ENCODE peak calls at places on chromosomes 5 and 9, in nine cellular contexts. One of them, this sample, is unnamed.
A peak's percentile ranks its signal among the peaks of the same experiment; 100 is the strongest.

GRCh38 chr5:132557425-132557805 is 638 bp downstream of the RAD50 start:
- DNase-seq in ACHN: peak; percentile 28
- DNase-seq in stimulated activated CD4-positive, alpha-beta T cell treated with anti-CD3 and anti-CD28 coated beads, Interleukin-12 subunit alpha, Interleukin-12 subunit beta, amount 100 ng/mL, for 48 hours: no peak
- DNase-seq in progenitor cell of endocrine pancreas: no peak
- DNase-seq in LHCN-M2: peak; percentile 17
- DNase-seq in AG09319: no peak
- DNase-seq in kidney epithelial cell: no peak
- DNase-seq in iris pigment epithelial cell: peak; percentile 33
- DNase-seq in stimulated activated CD8-positive, alpha-beta memory T cell treated with anti-CD3 and anti-CD28 coated beads, Interleukin-15, amount 100 ng/mL, for 1 hour: no peak
- DNase-seq in this sample: no peak

GRCh38 chr9:33473216-33473615 is 508 bp downstream of the NOL6 start:
- DNase-seq in ACHN: no peak
- DNase-seq in stimulated activated CD4-positive, alpha-beta T cell treated with anti-CD3 and anti-CD28 coated beads, Interleukin-12 subunit alpha, Interleukin-12 subunit beta, amount 100 ng/mL, for 48 hours: no peak
- DNase-seq in progenitor cell of endocrine pancreas: no peak
- DNase-seq in LHCN-M2: no peak
- DNase-seq in AG09319: no peak
- DNase-seq in kidney epithelial cell: no peak
- DNase-seq in iris pigment epithelial cell: no peak
- DNase-seq in stimulated activated CD8-positive, alpha-beta memory T cell treated with anti-CD3 and anti-CD28 coated beads, Interleukin-15, amount 100 ng/mL, for 1 hour: no peak
- DNase-seq in this sample: no peak

GRCh38 chr5:149434162-149435014 is 55.3 kb upstream of the IL17B start:
- DNase-seq in ACHN: peak; percentile 43
- DNase-seq in stimulated activated CD4-positive, alpha-beta T cell treated with anti-CD3 and anti-CD28 coated beads, Interleukin-12 subunit alpha, Interleukin-12 subunit beta, amount 100 ng/mL, for 48 hours: peak; percentile 16
- DNase-seq in progenitor cell of endocrine pancreas: peak; percentile 45
- DNase-seq in LHCN-M2: peak; percentile 42
- DNase-seq in AG09319: no peak
- DNase-seq in kidney epithelial cell: no peak
- DNase-seq in iris pigment epithelial cell: peak; percentile 60
- DNase-seq in stimulated activated CD8-positive, alpha-beta memory T cell treated with anti-CD3 and anti-CD28 coated beads, Interleukin-15, amount 100 ng/mL, for 1 hour: peak; percentile 16
- DNase-seq in this sample: no peak

GRCh38 chr5:142514196-142514595 is 171.7 kb downstream of the FGF1 start:
- DNase-seq in ACHN: no peak
- DNase-seq in stimulated activated CD4-positive, alpha-beta T cell treated with anti-CD3 and anti-CD28 coated beads, Interleukin-12 subunit alpha, Interleukin-12 subunit beta, amount 100 ng/mL, for 48 hours: no peak
- DNase-seq in progenitor cell of endocrine pancreas: no peak
- DNase-seq in LHCN-M2: no peak
- DNase-seq in AG09319: no peak
- DNase-seq in kidney epithelial cell: no peak
- DNase-seq in iris pigment epithelial cell: no peak
- DNase-seq in stimulated activated CD8-positive, alpha-beta memory T cell treated with anti-CD3 and anti-CD28 coated beads, Interleukin-15, amount 100 ng/mL, for 1 hour: no peak
- DNase-seq in this sample: no peak

GRCh38 chr5:166251786-166252185 is 2039.7 kb upstream of the WWC1 start:
- DNase-seq in ACHN: no peak
- DNase-seq in stimulated activated CD4-positive, alpha-beta T cell treated with anti-CD3 and anti-CD28 coated beads, Interleukin-12 subunit alpha, Interleukin-12 subunit beta, amount 100 ng/mL, for 48 hours: no peak
- DNase-seq in progenitor cell of endocrine pancreas: no peak
- DNase-seq in LHCN-M2: no peak
- DNase-seq in AG09319: no peak
- DNase-seq in kidney epithelial cell: no peak
- DNase-seq in iris pigment epithelial cell: no peak
- DNase-seq in stimulated activated CD8-positive, alpha-beta memory T cell treated with anti-CD3 and anti-CD28 coated beads, Interleukin-15, amount 100 ng/mL, for 1 hour: no peak
- DNase-seq in this sample: no peak

GRCh38 chr5:60086583-60086982 is 193.1 kb upstream of the PDE4D start:
- DNase-seq in ACHN: no peak
- DNase-seq in stimulated activated CD4-positive, alpha-beta T cell treated with anti-CD3 and anti-CD28 coated beads, Interleukin-12 subunit alpha, Interleukin-12 subunit beta, amount 100 ng/mL, for 48 hours: no peak
- DNase-seq in progenitor cell of endocrine pancreas: no peak
- DNase-seq in LHCN-M2: no peak
- DNase-seq in AG09319: no peak
- DNase-seq in kidney epithelial cell: no peak
- DNase-seq in iris pigment epithelial cell: no peak
- DNase-seq in stimulated activated CD8-positive, alpha-beta memory T cell treated with anti-CD3 and anti-CD28 coated beads, Interleukin-15, amount 100 ng/mL, for 1 hour: no peak
- DNase-seq in this sample: no peak

GRCh38 chr5:60633336-60633735 is 66.6 kb downstream of the DEPDC1B start:
- DNase-seq in ACHN: no peak
- DNase-seq in stimulated activated CD4-positive, alpha-beta T cell treated with anti-CD3 and anti-CD28 coated beads, Interleukin-12 subunit alpha, Interleukin-12 subunit beta, amount 100 ng/mL, for 48 hours: no peak
- DNase-seq in progenitor cell of endocrine pancreas: no peak
- DNase-seq in LHCN-M2: peak; percentile 17
- DNase-seq in AG09319: no peak
- DNase-seq in kidney epithelial cell: no peak
- DNase-seq in iris pigment epithelial cell: peak; percentile 89
- DNase-seq in stimulated activated CD8-positive, alpha-beta memory T cell treated with anti-CD3 and anti-CD28 coated beads, Interleukin-15, amount 100 ng/mL, for 1 hour: no peak
- DNase-seq in this sample: no peak

GRCh38 chr5:149450199-149450598 is 71.1 kb upstream of the IL17B start:
- DNase-seq in ACHN: no peak
- DNase-seq in stimulated activated CD4-positive, alpha-beta T cell treated with anti-CD3 and anti-CD28 coated beads, Interleukin-12 subunit alpha, Interleukin-12 subunit beta, amount 100 ng/mL, for 48 hours: no peak
- DNase-seq in progenitor cell of endocrine pancreas: no peak
- DNase-seq in LHCN-M2: peak; percentile 40
- DNase-seq in AG09319: no peak
- DNase-seq in kidney epithelial cell: no peak
- DNase-seq in iris pigment epithelial cell: peak; percentile 84
- DNase-seq in stimulated activated CD8-positive, alpha-beta memory T cell treated with anti-CD3 and anti-CD28 coated beads, Interleukin-15, amount 100 ng/mL, for 1 hour: no peak
- DNase-seq in this sample: no peak

GRCh38 chr9:108850293-108850897 is 5.4 kb downstream of the ACTL7B start:
- DNase-seq in ACHN: peak; percentile 28
- DNase-seq in stimulated activated CD4-positive, alpha-beta T cell treated with anti-CD3 and anti-CD28 coated beads, Interleukin-12 subunit alpha, Interleukin-12 subunit beta, amount 100 ng/mL, for 48 hours: no peak
- DNase-seq in progenitor cell of endocrine pancreas: no peak
- DNase-seq in LHCN-M2: peak; percentile 31
- DNase-seq in AG09319: no peak
- DNase-seq in kidney epithelial cell: no peak
- DNase-seq in iris pigment epithelial cell: peak; percentile 58
- DNase-seq in stimulated activated CD8-positive, alpha-beta memory T cell treated with anti-CD3 and anti-CD28 coated beads, Interleukin-15, amount 100 ng/mL, for 1 hour: no peak
- DNase-seq in this sample: no peak

GRCh38 chr5:123511290-123511647 is 708 bp upstream of the CSNK1G3 start:
- DNase-seq in ACHN: peak; percentile 64
- DNase-seq in stimulated activated CD4-positive, alpha-beta T cell treated with anti-CD3 and anti-CD28 coated beads, Interleukin-12 subunit alpha, Interleukin-12 subunit beta, amount 100 ng/mL, for 48 hours: no peak
- DNase-seq in progenitor cell of endocrine pancreas: no peak
- DNase-seq in LHCN-M2: peak; percentile 55
- DNase-seq in AG09319: no peak
- DNase-seq in kidney epithelial cell: peak; percentile 25
- DNase-seq in iris pigment epithelial cell: peak; percentile 82
- DNase-seq in stimulated activated CD8-positive, alpha-beta memory T cell treated with anti-CD3 and anti-CD28 coated beads, Interleukin-15, amount 100 ng/mL, for 1 hour: no peak
- DNase-seq in this sample: no peak

GRCh38 chr9:131033269-131034224 is 24.6 kb downstream of the LAMC3 start:
- DNase-seq in ACHN: no peak
- DNase-seq in stimulated activated CD4-positive, alpha-beta T cell treated with anti-CD3 and anti-CD28 coated beads, Interleukin-12 subunit alpha, Interleukin-12 subunit beta, amount 100 ng/mL, for 48 hours: no peak
- DNase-seq in progenitor cell of endocrine pancreas: no peak
- DNase-seq in LHCN-M2: no peak
- DNase-seq in AG09319: no peak
- DNase-seq in kidney epithelial cell: no peak
- DNase-seq in iris pigment epithelial cell: no peak
- DNase-seq in stimulated activated CD8-positive, alpha-beta memory T cell treated with anti-CD3 and anti-CD28 coated beads, Interleukin-15, amount 100 ng/mL, for 1 hour: no peak
- DNase-seq in this sample: no peak

GRCh38 chr9:73143606-73144328 is 7.9 kb upstream of the ANXA1 start:
- DNase-seq in ACHN: peak; percentile 81
- DNase-seq in stimulated activated CD4-positive, alpha-beta T cell treated with anti-CD3 and anti-CD28 coated beads, Interleukin-12 subunit alpha, Interleukin-12 subunit beta, amount 100 ng/mL, for 48 hours: no peak
- DNase-seq in progenitor cell of endocrine pancreas: no peak
- DNase-seq in LHCN-M2: peak; percentile 82
- DNase-seq in AG09319: no peak
- DNase-seq in kidney epithelial cell: peak; percentile 69
- DNase-seq in iris pigment epithelial cell: peak; percentile 92
- DNase-seq in stimulated activated CD8-positive, alpha-beta memory T cell treated with anti-CD3 and anti-CD28 coated beads, Interleukin-15, amount 100 ng/mL, for 1 hour: no peak
- DNase-seq in this sample: no peak

GRCh38 chr9:112884086-112884485 is 6.6 kb downstream of the SLC46A2 start:
- DNase-seq in ACHN: peak; percentile 13
- DNase-seq in stimulated activated CD4-positive, alpha-beta T cell treated with anti-CD3 and anti-CD28 coated beads, Interleukin-12 subunit alpha, Interleukin-12 subunit beta, amount 100 ng/mL, for 48 hours: no peak
- DNase-seq in progenitor cell of endocrine pancreas: no peak
- DNase-seq in LHCN-M2: peak; percentile 57
- DNase-seq in AG09319: no peak
- DNase-seq in kidney epithelial cell: no peak
- DNase-seq in iris pigment epithelial cell: peak; percentile 50
- DNase-seq in stimulated activated CD8-positive, alpha-beta memory T cell treated with anti-CD3 and anti-CD28 coated beads, Interleukin-15, amount 100 ng/mL, for 1 hour: no peak
- DNase-seq in this sample: no peak

GRCh38 chr9:21153688-21154608 is 12.3 kb upstream of the IFNW1 start:
- DNase-seq in ACHN: no peak
- DNase-seq in stimulated activated CD4-positive, alpha-beta T cell treated with anti-CD3 and anti-CD28 coated beads, Interleukin-12 subunit alpha, Interleukin-12 subunit beta, amount 100 ng/mL, for 48 hours: no peak
- DNase-seq in progenitor cell of endocrine pancreas: no peak
- DNase-seq in LHCN-M2: peak; percentile 73
- DNase-seq in AG09319: no peak
- DNase-seq in kidney epithelial cell: peak; percentile 10
- DNase-seq in iris pigment epithelial cell: peak; percentile 37
- DNase-seq in stimulated activated CD8-positive, alpha-beta memory T cell treated with anti-CD3 and anti-CD28 coated beads, Interleukin-15, amount 100 ng/mL, for 1 hour: no peak
- DNase-seq in this sample: no peak

GRCh38 chr9:136147038-136147889 is 28.6 kb upstream of the TMEM250 start:
- DNase-seq in ACHN: no peak
- DNase-seq in stimulated activated CD4-positive, alpha-beta T cell treated with anti-CD3 and anti-CD28 coated beads, Interleukin-12 subunit alpha, Interleukin-12 subunit beta, amount 100 ng/mL, for 48 hours: no peak
- DNase-seq in progenitor cell of endocrine pancreas: no peak
- DNase-seq in LHCN-M2: no peak
- DNase-seq in AG09319: no peak
- DNase-seq in kidney epithelial cell: no peak
- DNase-seq in iris pigment epithelial cell: no peak
- DNase-seq in stimulated activated CD8-positive, alpha-beta memory T cell treated with anti-CD3 and anti-CD28 coated beads, Interleukin-15, amount 100 ng/mL, for 1 hour: no peak
- DNase-seq in this sample: no peak

GRCh38 chr9:135070198-135070951 is 17.1 kb upstream of the OLFM1 start:
- DNase-seq in ACHN: no peak
- DNase-seq in stimulated activated CD4-positive, alpha-beta T cell treated with anti-CD3 and anti-CD28 coated beads, Interleukin-12 subunit alpha, Interleukin-12 subunit beta, amount 100 ng/mL, for 48 hours: no peak
- DNase-seq in progenitor cell of endocrine pancreas: no peak
- DNase-seq in LHCN-M2: no peak
- DNase-seq in AG09319: no peak
- DNase-seq in kidney epithelial cell: no peak
- DNase-seq in iris pigment epithelial cell: no peak
- DNase-seq in stimulated activated CD8-positive, alpha-beta memory T cell treated with anti-CD3 and anti-CD28 coated beads, Interleukin-15, amount 100 ng/mL, for 1 hour: no peak
- DNase-seq in this sample: no peak

GRCh38 chr5:72282878-72283277 is 37.2 kb downstream of the MRPS27 start:
- DNase-seq in ACHN: no peak
- DNase-seq in stimulated activated CD4-positive, alpha-beta T cell treated with anti-CD3 and anti-CD28 coated beads, Interleukin-12 subunit alpha, Interleukin-12 subunit beta, amount 100 ng/mL, for 48 hours: no peak
- DNase-seq in progenitor cell of endocrine pancreas: no peak
- DNase-seq in LHCN-M2: no peak
- DNase-seq in AG09319: no peak
- DNase-seq in kidney epithelial cell: no peak
- DNase-seq in iris pigment epithelial cell: peak; percentile 81
- DNase-seq in stimulated activated CD8-positive, alpha-beta memory T cell treated with anti-CD3 and anti-CD28 coated beads, Interleukin-15, amount 100 ng/mL, for 1 hour: no peak
- DNase-seq in this sample: no peak

GRCh38 chr9:132670359-132670815 is at the start of gene GTF3C4:
- DNase-seq in ACHN: peak; percentile 73
- DNase-seq in stimulated activated CD4-positive, alpha-beta T cell treated with anti-CD3 and anti-CD28 coated beads, Interleukin-12 subunit alpha, Interleukin-12 subunit beta, amount 100 ng/mL, for 48 hours: peak; percentile 69
- DNase-seq in progenitor cell of endocrine pancreas: peak; percentile 81
- DNase-seq in LHCN-M2: no peak
- DNase-seq in AG09319: peak; percentile 38
- DNase-seq in kidney epithelial cell: no peak
- DNase-seq in iris pigment epithelial cell: peak; percentile 23
- DNase-seq in stimulated activated CD8-positive, alpha-beta memory T cell treated with anti-CD3 and anti-CD28 coated beads, Interleukin-15, amount 100 ng/mL, for 1 hour: peak; percentile 68
- DNase-seq in this sample: no peak

GRCh38 chr9:88258012-88258411 is 119.7 kb upstream of the SPATA31C2 start:
- DNase-seq in ACHN: peak; percentile 19
- DNase-seq in stimulated activated CD4-positive, alpha-beta T cell treated with anti-CD3 and anti-CD28 coated beads, Interleukin-12 subunit alpha, Interleukin-12 subunit beta, amount 100 ng/mL, for 48 hours: no peak
- DNase-seq in progenitor cell of endocrine pancreas: no peak
- DNase-seq in LHCN-M2: peak; percentile 54
- DNase-seq in AG09319: peak; percentile 38
- DNase-seq in kidney epithelial cell: peak; percentile 70
- DNase-seq in iris pigment epithelial cell: peak; percentile 82
- DNase-seq in stimulated activated CD8-positive, alpha-beta memory T cell treated with anti-CD3 and anti-CD28 coated beads, Interleukin-15, amount 100 ng/mL, for 1 hour: no peak
- DNase-seq in this sample: no peak

GRCh38 chr5:179865471-179866240 is 7.0 kb upstream of the MRNIP start:
- DNase-seq in ACHN: no peak
- DNase-seq in stimulated activated CD4-positive, alpha-beta T cell treated with anti-CD3 and anti-CD28 coated beads, Interleukin-12 subunit alpha, Interleukin-12 subunit beta, amount 100 ng/mL, for 48 hours: no peak
- DNase-seq in progenitor cell of endocrine pancreas: no peak
- DNase-seq in LHCN-M2: no peak
- DNase-seq in AG09319: no peak
- DNase-seq in kidney epithelial cell: no peak
- DNase-seq in iris pigment epithelial cell: no peak
- DNase-seq in stimulated activated CD8-positive, alpha-beta memory T cell treated with anti-CD3 and anti-CD28 coated beads, Interleukin-15, amount 100 ng/mL, for 1 hour: no peak
- DNase-seq in this sample: no peak

GRCh38 chr9:27150758-27151431 is 41.9 kb downstream of the TEK start:
- DNase-seq in ACHN: no peak
- DNase-seq in stimulated activated CD4-positive, alpha-beta T cell treated with anti-CD3 and anti-CD28 coated beads, Interleukin-12 subunit alpha, Interleukin-12 subunit beta, amount 100 ng/mL, for 48 hours: no peak
- DNase-seq in progenitor cell of endocrine pancreas: no peak
- DNase-seq in LHCN-M2: no peak
- DNase-seq in AG09319: no peak
- DNase-seq in kidney epithelial cell: no peak
- DNase-seq in iris pigment epithelial cell: peak; percentile 61
- DNase-seq in stimulated activated CD8-positive, alpha-beta memory T cell treated with anti-CD3 and anti-CD28 coated beads, Interleukin-15, amount 100 ng/mL, for 1 hour: no peak
- DNase-seq in this sample: no peak

GRCh38 chr9:72579880-72580570 is 58.6 kb downstream of the TMC1 start:
- DNase-seq in ACHN: no peak
- DNase-seq in stimulated activated CD4-positive, alpha-beta T cell treated with anti-CD3 and anti-CD28 coated beads, Interleukin-12 subunit alpha, Interleukin-12 subunit beta, amount 100 ng/mL, for 48 hours: no peak
- DNase-seq in progenitor cell of endocrine pancreas: no peak
- DNase-seq in LHCN-M2: no peak
- DNase-seq in AG09319: no peak
- DNase-seq in kidney epithelial cell: no peak
- DNase-seq in iris pigment epithelial cell: peak; percentile 71
- DNase-seq in stimulated activated CD8-positive, alpha-beta memory T cell treated with anti-CD3 and anti-CD28 coated beads, Interleukin-15, amount 100 ng/mL, for 1 hour: no peak
- DNase-seq in this sample: no peak

GRCh38 chr9:69556707-69557106 is 115.5 kb downstream of the APBA1 start:
- DNase-seq in ACHN: no peak
- DNase-seq in stimulated activated CD4-positive, alpha-beta T cell treated with anti-CD3 and anti-CD28 coated beads, Interleukin-12 subunit alpha, Interleukin-12 subunit beta, amount 100 ng/mL, for 48 hours: no peak
- DNase-seq in progenitor cell of endocrine pancreas: no peak
- DNase-seq in LHCN-M2: no peak
- DNase-seq in AG09319: no peak
- DNase-seq in kidney epithelial cell: no peak
- DNase-seq in iris pigment epithelial cell: no peak
- DNase-seq in stimulated activated CD8-positive, alpha-beta memory T cell treated with anti-CD3 and anti-CD28 coated beads, Interleukin-15, amount 100 ng/mL, for 1 hour: no peak
- DNase-seq in this sample: no peak

GRCh38 chr9:127129073-127129717 is 6.8 kb upstream of the ANGPTL2 start:
- DNase-seq in ACHN: no peak
- DNase-seq in stimulated activated CD4-positive, alpha-beta T cell treated with anti-CD3 and anti-CD28 coated beads, Interleukin-12 subunit alpha, Interleukin-12 subunit beta, amount 100 ng/mL, for 48 hours: no peak
- DNase-seq in progenitor cell of endocrine pancreas: no peak
- DNase-seq in LHCN-M2: no peak
- DNase-seq in AG09319: no peak
- DNase-seq in kidney epithelial cell: no peak
- DNase-seq in iris pigment epithelial cell: no peak
- DNase-seq in stimulated activated CD8-positive, alpha-beta memory T cell treated with anti-CD3 and anti-CD28 coated beads, Interleukin-15, amount 100 ng/mL, for 1 hour: no peak
- DNase-seq in this sample: no peak

GRCh38 chr5:76169536-76169935 is 86.4 kb downstream of the SV2C start:
- DNase-seq in ACHN: no peak
- DNase-seq in stimulated activated CD4-positive, alpha-beta T cell treated with anti-CD3 and anti-CD28 coated beads, Interleukin-12 subunit alpha, Interleukin-12 subunit beta, amount 100 ng/mL, for 48 hours: no peak
- DNase-seq in progenitor cell of endocrine pancreas: no peak
- DNase-seq in LHCN-M2: no peak
- DNase-seq in AG09319: no peak
- DNase-seq in kidney epithelial cell: no peak
- DNase-seq in iris pigment epithelial cell: no peak
- DNase-seq in stimulated activated CD8-positive, alpha-beta memory T cell treated with anti-CD3 and anti-CD28 coated beads, Interleukin-15, amount 100 ng/mL, for 1 hour: no peak
- DNase-seq in this sample: no peak

GRCh38 chr9:38362912-38363588 is 29.5 kb upstream of the ALDH1B1 start:
- DNase-seq in ACHN: peak; percentile 58
- DNase-seq in stimulated activated CD4-positive, alpha-beta T cell treated with anti-CD3 and anti-CD28 coated beads, Interleukin-12 subunit alpha, Interleukin-12 subunit beta, amount 100 ng/mL, for 48 hours: no peak
- DNase-seq in progenitor cell of endocrine pancreas: no peak
- DNase-seq in LHCN-M2: peak; percentile 81
- DNase-seq in AG09319: peak; percentile 63
- DNase-seq in kidney epithelial cell: peak; percentile 38
- DNase-seq in iris pigment epithelial cell: peak; percentile 81
- DNase-seq in stimulated activated CD8-positive, alpha-beta memory T cell treated with anti-CD3 and anti-CD28 coated beads, Interleukin-15, amount 100 ng/mL, for 1 hour: no peak
- DNase-seq in this sample: no peak

GRCh38 chr5:108384741-108385140 is 2.8 kb upstream of the FBXL17 start:
- DNase-seq in ACHN: no peak
- DNase-seq in stimulated activated CD4-positive, alpha-beta T cell treated with anti-CD3 and anti-CD28 coated beads, Interleukin-12 subunit alpha, Interleukin-12 subunit beta, amount 100 ng/mL, for 48 hours: no peak
- DNase-seq in progenitor cell of endocrine pancreas: no peak
- DNase-seq in LHCN-M2: peak; percentile 82
- DNase-seq in AG09319: no peak
- DNase-seq in kidney epithelial cell: no peak
- DNase-seq in iris pigment epithelial cell: no peak
- DNase-seq in stimulated activated CD8-positive, alpha-beta memory T cell treated with anti-CD3 and anti-CD28 coated beads, Interleukin-15, amount 100 ng/mL, for 1 hour: no peak
- DNase-seq in this sample: no peak

GRCh38 chr9:96219615-96220257 is 82.2 kb downstream of the HSD17B3 start:
- DNase-seq in ACHN: peak; percentile 11
- DNase-seq in stimulated activated CD4-positive, alpha-beta T cell treated with anti-CD3 and anti-CD28 coated beads, Interleukin-12 subunit alpha, Interleukin-12 subunit beta, amount 100 ng/mL, for 48 hours: no peak
- DNase-seq in progenitor cell of endocrine pancreas: no peak
- DNase-seq in LHCN-M2: no peak
- DNase-seq in AG09319: no peak
- DNase-seq in kidney epithelial cell: no peak
- DNase-seq in iris pigment epithelial cell: peak; percentile 11
- DNase-seq in stimulated activated CD8-positive, alpha-beta memory T cell treated with anti-CD3 and anti-CD28 coated beads, Interleukin-15, amount 100 ng/mL, for 1 hour: no peak
- DNase-seq in this sample: no peak

GRCh38 chr9:91391426-91392217 is 29.9 kb upstream of the AUH start:
- DNase-seq in ACHN: no peak
- DNase-seq in stimulated activated CD4-positive, alpha-beta T cell treated with anti-CD3 and anti-CD28 coated beads, Interleukin-12 subunit alpha, Interleukin-12 subunit beta, amount 100 ng/mL, for 48 hours: no peak
- DNase-seq in progenitor cell of endocrine pancreas: no peak
- DNase-seq in LHCN-M2: no peak
- DNase-seq in AG09319: no peak
- DNase-seq in kidney epithelial cell: no peak
- DNase-seq in iris pigment epithelial cell: no peak
- DNase-seq in stimulated activated CD8-positive, alpha-beta memory T cell treated with anti-CD3 and anti-CD28 coated beads, Interleukin-15, amount 100 ng/mL, for 1 hour: no peak
- DNase-seq in this sample: no peak

GRCh38 chr5:90792725-90793124 is 234.1 kb downstream of the ADGRV1 start:
- DNase-seq in ACHN: peak; percentile 4
- DNase-seq in stimulated activated CD4-positive, alpha-beta T cell treated with anti-CD3 and anti-CD28 coated beads, Interleukin-12 subunit alpha, Interleukin-12 subunit beta, amount 100 ng/mL, for 48 hours: no peak
- DNase-seq in progenitor cell of endocrine pancreas: no peak
- DNase-seq in LHCN-M2: peak; percentile 66
- DNase-seq in AG09319: no peak
- DNase-seq in kidney epithelial cell: no peak
- DNase-seq in iris pigment epithelial cell: peak; percentile 15
- DNase-seq in stimulated activated CD8-positive, alpha-beta memory T cell treated with anti-CD3 and anti-CD28 coated beads, Interleukin-15, amount 100 ng/mL, for 1 hour: no peak
- DNase-seq in this sample: no peak

GRCh38 chr9:21326526-21327139 is 8.6 kb downstream of the KLHL9 start:
- DNase-seq in ACHN: no peak
- DNase-seq in stimulated activated CD4-positive, alpha-beta T cell treated with anti-CD3 and anti-CD28 coated beads, Interleukin-12 subunit alpha, Interleukin-12 subunit beta, amount 100 ng/mL, for 48 hours: no peak
- DNase-seq in progenitor cell of endocrine pancreas: no peak
- DNase-seq in LHCN-M2: peak; percentile 41
- DNase-seq in AG09319: no peak
- DNase-seq in kidney epithelial cell: peak; percentile 21
- DNase-seq in iris pigment epithelial cell: peak; percentile 42
- DNase-seq in stimulated activated CD8-positive, alpha-beta memory T cell treated with anti-CD3 and anti-CD28 coated beads, Interleukin-15, amount 100 ng/mL, for 1 hour: no peak
- DNase-seq in this sample: no peak